ENCODE peak calls at places on chromosomes 5 and 9, in five cellular contexts. S is K562, Q is SK-N-SH, Y is psoas muscle, O is AG10803. D is an unnamed sample.

GRCh38 chr9:12798066-12798770 is 23.4 kb downstream of the LURAP1L start:
- DNase-seq in Y (no peak), S (no peak), Q (no peak), O (no peak), D (no peak)

GRCh38 chr5:135356522-135357318 is 42.3 kb downstream of the MACROH2A1 start:
- DNase-seq in Y (peak; percentile 79), S (peak; percentile 17), O (peak; percentile 80), Q (peak; percentile 85), D (no peak)

GRCh38 chr5:52409835-52410234 is 377.9 kb upstream of the ITGA1 start:
- DNase-seq in Y (no peak), Q (no peak), O (no peak), S (no peak), D (no peak)

GRCh38 chr9:99607852-99608448 is 213.7 kb upstream of the NR4A3 start:
- DNase-seq in S (no peak), Y (no peak), O (no peak), Q (no peak), D (no peak)

GRCh38 chr5:73266309-73266708 is 93.3 kb downstream of the TMEM174 start:
- DNase-seq in Q (no peak), Y (no peak), S (no peak), O (peak; percentile 43), D (no peak)

GRCh38 chr5:1021136-1021968 is 12.8 kb downstream of the NKD2 start:
- DNase-seq in S (no peak), Q (peak; percentile 38), O (peak; percentile 49), Y (peak; percentile 8), D (peak; percentile 6)

GRCh38 chr9:90914196-90914595 is 112.6 kb downstream of the SYK start:
- DNase-seq in O (no peak), S (no peak), Q (no peak), Y (no peak), D (no peak)

GRCh38 chr5:166772770-166773169 is 1518.7 kb upstream of the WWC1 start:
- DNase-seq in O (no peak), S (no peak), Q (no peak), Y (no peak), D (no peak)

GRCh38 chr9:98323051-98323830 is 67.8 kb upstream of the TBC1D2 start:
- DNase-seq in O (no peak), Y (no peak), S (no peak), Q (no peak), D (no peak)

GRCh38 chr9:71835596-71835995 is 67.3 kb upstream of the CEMIP2 start:
- DNase-seq in O (no peak), Y (no peak), Q (no peak), S (no peak), D (no peak)

GRCh38 chr9:127494304-127494702 is 43.0 kb downstream of the LRSAM1 start:
- DNase-seq in O (no peak), Q (no peak), S (no peak), Y (no peak), D (no peak)

GRCh38 chr9:109811876-109812275 is 31.9 kb downstream of the PALM2AKAP2 start:
- DNase-seq in S (no peak), Q (no peak), O (no peak), Y (no peak), D (no peak)

GRCh38 chr5:3825888-3826465 is 230.3 kb downstream of the IRX1 start:
- DNase-seq in Q (no peak), Y (no peak), S (no peak), O (no peak), D (no peak)

GRCh38 chr5:14928661-14929060 is 57.1 kb upstream of the ANKH start:
- DNase-seq in Y (no peak), O (peak; percentile 33), S (no peak), Q (no peak), D (no peak)

GRCh38 chr5:179154991-179155955 is 95.1 kb downstream of the ZNF354C start:
- DNase-seq in S (no peak), O (no peak), Y (no peak), Q (peak; percentile 64), D (no peak)

GRCh38 chr5:685262-686171 is 7.6 kb downstream of the TPPP start:
- DNase-seq in S (no peak), Q (peak; percentile 21), Y (peak; percentile 6), O (no peak), D (peak; percentile 22)

GRCh38 chr9:93064392-93065124 is 6.1 kb downstream of the SUSD3 start:
- DNase-seq in Y (no peak), O (no peak), Q (no peak), S (peak; percentile 73), D (no peak)

GRCh38 chr9:104074876-104075275 is 19.2 kb upstream of the SMC2 start:
- DNase-seq in S (no peak), Q (no peak), O (peak; percentile 79), Y (no peak), D (no peak)

GRCh38 chr9:116875576-116875975 is 188.5 kb downstream of the TRIM32 start:
- DNase-seq in S (no peak), O (no peak), Y (no peak), Q (no peak), D (no peak)

GRCh38 chr9:98781588-98782383 is 14.6 kb downstream of the ANKS6 start:
- DNase-seq in Y (no peak), S (peak; percentile 41), O (no peak), Q (no peak), D (no peak)

GRCh38 chr9:113361304-113362018 is 12.1 kb downstream of the BSPRY start:
- DNase-seq in Y (no peak), O (peak; percentile 51), Q (no peak), S (peak; percentile 58), D (no peak)

GRCh38 chr9:98101868-98102273 is 17.2 kb downstream of the TRIM14 start:
- DNase-seq in O (no peak), Y (no peak), S (no peak), Q (no peak), D (no peak)

GRCh38 chr9:137077758-137078693 is 709 bp downstream of the UAP1L1 start:
- DNase-seq in O (no peak), Y (no peak), Q (peak; percentile 49), S (no peak), D (no peak)

GRCh38 chr5:41955432-41956024 is 30.4 kb downstream of the FBXO4 start:
- DNase-seq in Q (no peak), O (no peak), Y (no peak), S (no peak), D (no peak)

GRCh38 chr5:1672396-1672795 is 127.2 kb downstream of the MRPL36 start:
- DNase-seq in S (no peak), Y (no peak), Q (no peak), O (no peak), D (no peak)

GRCh38 chr5:107817951-107818350 is 147.2 kb upstream of the EFNA5 start:
- DNase-seq in Y (no peak), S (no peak), Q (no peak), O (no peak), D (no peak)

GRCh38 chr5:180595381-180596114 is 4.2 kb upstream of the SCGB3A1 start:
- DNase-seq in S (no peak), Y (no peak), Q (peak; percentile 12), O (no peak), D (no peak)

GRCh38 chr9:109640232-109641078 is 139.5 kb upstream of the PALM2AKAP2 start:
- DNase-seq in S (no peak), Y (peak; percentile 55), O (peak; percentile 16), Q (peak; percentile 65), D (no peak)

GRCh38 chr9:133166392-133166791 is 2.7 kb upstream of the GBGT1 start:
- DNase-seq in S (no peak), Q (no peak), O (no peak), Y (no peak), D (no peak)

DNA sequence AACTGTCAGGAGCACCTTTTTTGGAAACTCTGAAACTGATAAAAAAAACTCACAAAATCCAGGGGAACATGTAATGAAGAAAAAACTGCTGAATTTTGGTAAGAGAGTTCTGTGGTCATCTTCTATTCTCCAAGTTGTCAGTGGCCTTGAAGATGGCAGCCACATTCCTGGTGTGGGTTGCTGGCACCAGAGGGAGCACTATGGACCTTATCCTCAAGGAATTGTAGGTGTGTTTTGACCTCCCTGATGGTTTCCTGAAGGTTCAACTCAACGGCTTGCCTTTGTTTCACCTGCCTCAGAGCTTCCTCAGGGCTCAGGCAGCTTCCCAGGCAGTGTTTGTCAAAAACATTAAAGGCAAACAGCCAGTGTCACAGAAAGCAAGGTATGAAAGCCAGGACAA is 2.2 kb upstream of the SLC38A9 start:
- DNase-seq in Y (no peak), Q (no peak), O (no peak), S (no peak), D (no peak)
- TF ChIP-seq CTCF in Y (no peak), Q (peak; percentile 13), O (no peak), S (no peak), D (no peak)

DNA sequence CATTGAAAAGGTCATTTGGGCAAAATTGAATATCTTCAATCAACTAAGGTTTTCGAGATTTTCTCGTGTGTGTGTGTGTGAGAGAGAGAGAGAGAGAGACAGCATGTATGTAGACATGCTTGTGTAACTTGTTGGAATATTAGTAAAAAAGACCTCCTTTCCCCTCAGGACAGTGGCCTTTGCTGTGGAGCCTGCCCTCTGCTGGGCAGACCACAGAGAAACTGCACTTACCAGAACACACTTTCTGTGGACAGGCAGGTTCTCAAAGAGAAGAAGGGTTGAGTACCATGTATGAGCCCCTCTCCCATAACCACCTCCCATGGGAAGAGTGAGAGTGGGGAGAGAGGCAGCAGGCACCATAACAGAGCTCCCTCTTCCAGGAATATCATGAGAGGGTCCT is 45.6 kb downstream of the CFAP90 start:
- DNase-seq in Y (no peak), O (no peak), S (peak; percentile 40), Q (no peak), D (no peak)
- TF ChIP-seq CTCF in Y (no peak), O (no peak), S (peak; percentile 66), Q (peak; percentile 38), D (no peak)

GRCh38 chr9:36632892-36633291 is 60.2 kb downstream of the MELK start:
- DNase-seq in Q (peak; percentile 47), S (peak; percentile 8), Y (no peak), O (peak; percentile 47), D (no peak)
- TF ChIP-seq CTCF in Q (peak; percentile 77), S (peak; percentile 20), Y (peak; percentile 16), O (peak; percentile 68), D (peak; percentile 48)

GRCh38 chr9:77764894-77765780 is 117.0 kb upstream of the GNA14 start:
- DNase-seq in Y (no peak), Q (peak; percentile 32), O (peak; percentile 77), S (peak; percentile 33), D (no peak)
- TF ChIP-seq CTCF in Y (peak; percentile 37), Q (peak; percentile 73), O (peak; percentile 79), S (peak; percentile 16), D (peak; percentile 34)